ENCODE peak calls at places on chromosomes 7 and 10, in nine cellular contexts. One of them, this sample, is unnamed.
A peak's percentile ranks its signal among the peaks of the same experiment; 100 is the strongest.

GRCh38 chr10:127196227-127196954 is at the start of gene INSYN2A:
- DNase-seq in heart left ventricle: no peak
- DNase-seq in tibial nerve: no peak
- DNase-seq in neural progenitor cell: peak; percentile 85
- DNase-seq in DND-41: no peak
- DNase-seq in K562: no peak
- DNase-seq in body of pancreas: no peak
- DNase-seq in foreskin keratinocyte: no peak
- DNase-seq in Panc1: no peak
- DNase-seq in this sample: no peak

GRCh38 chr10:65952086-65952485 is 973.8 kb upstream of the LRRTM3 start:
- DNase-seq in neural progenitor cell: no peak
- DNase-seq in DND-41: no peak
- DNase-seq in heart left ventricle: no peak
- DNase-seq in K562: no peak
- DNase-seq in body of pancreas: no peak
- DNase-seq in Panc1: no peak
- DNase-seq in tibial nerve: no peak
- DNase-seq in foreskin keratinocyte: no peak
- DNase-seq in this sample: no peak

GRCh38 chr7:99860281-99861127 is 16.3 kb downstream of the OR2AE1 start:
- DNase-seq in tibial nerve: peak; percentile 19
- DNase-seq in K562: no peak
- DNase-seq in foreskin keratinocyte: peak; percentile 77
- DNase-seq in Panc1: no peak
- DNase-seq in neural progenitor cell: no peak
- DNase-seq in DND-41: no peak
- DNase-seq in heart left ventricle: no peak
- DNase-seq in body of pancreas: peak; percentile 46
- DNase-seq in this sample: peak; percentile 62

GRCh38 chr10:77643795-77644468 is 6.3 kb upstream of the KCNMA1 start:
- DNase-seq in foreskin keratinocyte: no peak
- DNase-seq in K562: peak; percentile 56
- DNase-seq in neural progenitor cell: peak; percentile 78
- DNase-seq in body of pancreas: peak; percentile 35
- DNase-seq in heart left ventricle: no peak
- DNase-seq in Panc1: no peak
- DNase-seq in DND-41: peak; percentile 39
- DNase-seq in tibial nerve: no peak
- DNase-seq in this sample: no peak

GRCh38 chr10:100053686-100054460 is 27.8 kb downstream of the CPN1 start:
- DNase-seq in body of pancreas: no peak
- DNase-seq in foreskin keratinocyte: no peak
- DNase-seq in neural progenitor cell: no peak
- DNase-seq in tibial nerve: no peak
- DNase-seq in DND-41: no peak
- DNase-seq in heart left ventricle: no peak
- DNase-seq in K562: no peak
- DNase-seq in Panc1: no peak
- DNase-seq in this sample: no peak

GRCh38 chr7:69817835-69818646 is 219.8 kb downstream of the AUTS2 start:
- DNase-seq in Panc1: no peak
- DNase-seq in tibial nerve: no peak
- DNase-seq in heart left ventricle: no peak
- DNase-seq in K562: no peak
- DNase-seq in neural progenitor cell: no peak
- DNase-seq in DND-41: no peak
- DNase-seq in foreskin keratinocyte: no peak
- DNase-seq in body of pancreas: no peak
- DNase-seq in this sample: no peak

GRCh38 chr10:97169911-97170693 is 15.7 kb downstream of the SLIT1 start:
- DNase-seq in body of pancreas: peak; percentile 71
- DNase-seq in K562: no peak
- DNase-seq in neural progenitor cell: no peak
- DNase-seq in heart left ventricle: peak; percentile 77
- DNase-seq in Panc1: no peak
- DNase-seq in foreskin keratinocyte: no peak
- DNase-seq in DND-41: no peak
- DNase-seq in tibial nerve: no peak
- DNase-seq in this sample: no peak

GRCh38 chr7:117014673-117015133 is 61.4 kb downstream of the ST7 start:
- DNase-seq in foreskin keratinocyte: no peak
- DNase-seq in neural progenitor cell: peak; percentile 11
- DNase-seq in DND-41: no peak
- DNase-seq in Panc1: no peak
- DNase-seq in tibial nerve: peak; percentile 26
- DNase-seq in K562: peak; percentile 79
- DNase-seq in body of pancreas: peak; percentile 38
- DNase-seq in heart left ventricle: peak; percentile 74
- DNase-seq in this sample: peak; percentile 72

GRCh38 chr10:118840071-118840775 is 85.5 kb upstream of the CACUL1 start:
- DNase-seq in DND-41: no peak
- DNase-seq in heart left ventricle: no peak
- DNase-seq in neural progenitor cell: no peak
- DNase-seq in body of pancreas: no peak
- DNase-seq in foreskin keratinocyte: peak; percentile 88
- DNase-seq in Panc1: no peak
- DNase-seq in tibial nerve: no peak
- DNase-seq in K562: peak; percentile 14
- DNase-seq in this sample: no peak

GRCh38 chr10:78316451-78316931 is 282.8 kb downstream of the RPS24 start:
- DNase-seq in tibial nerve: no peak
- DNase-seq in DND-41: no peak
- DNase-seq in neural progenitor cell: no peak
- DNase-seq in body of pancreas: no peak
- DNase-seq in Panc1: no peak
- DNase-seq in K562: no peak
- DNase-seq in foreskin keratinocyte: no peak
- DNase-seq in heart left ventricle: no peak
- DNase-seq in this sample: peak; percentile 58

GRCh38 chr7:65967361-65968155 is 14.5 kb downstream of the GUSB start:
- DNase-seq in tibial nerve: no peak
- DNase-seq in DND-41: no peak
- DNase-seq in foreskin keratinocyte: no peak
- DNase-seq in Panc1: no peak
- DNase-seq in neural progenitor cell: no peak
- DNase-seq in body of pancreas: no peak
- DNase-seq in heart left ventricle: no peak
- DNase-seq in K562: no peak
- DNase-seq in this sample: no peak

GRCh38 chr10:132848951-132849545 is 63.1 kb upstream of the NKX6-2 start:
- DNase-seq in DND-41: no peak
- DNase-seq in K562: no peak
- DNase-seq in Panc1: no peak
- DNase-seq in heart left ventricle: no peak
- DNase-seq in tibial nerve: peak; percentile 9
- DNase-seq in neural progenitor cell: no peak
- DNase-seq in body of pancreas: no peak
- DNase-seq in foreskin keratinocyte: no peak
- DNase-seq in this sample: no peak

GRCh38 chr10:49668684-49669083 is 10.8 kb upstream of the C10orf53 start:
- DNase-seq in Panc1: no peak
- DNase-seq in neural progenitor cell: no peak
- DNase-seq in DND-41: peak; percentile 44
- DNase-seq in K562: no peak
- DNase-seq in foreskin keratinocyte: no peak
- DNase-seq in tibial nerve: no peak
- DNase-seq in body of pancreas: no peak
- DNase-seq in heart left ventricle: no peak
- DNase-seq in this sample: no peak

GRCh38 chr7:136055266-136055665 is 78.1 kb upstream of the MTPN start:
- DNase-seq in heart left ventricle: no peak
- DNase-seq in body of pancreas: no peak
- DNase-seq in Panc1: no peak
- DNase-seq in neural progenitor cell: no peak
- DNase-seq in K562: no peak
- DNase-seq in tibial nerve: no peak
- DNase-seq in DND-41: no peak
- DNase-seq in foreskin keratinocyte: no peak
- DNase-seq in this sample: no peak

GRCh38 chr7:137895301-137896201 is 48.8 kb upstream of the DGKI start:
- DNase-seq in Panc1: no peak
- DNase-seq in DND-41: no peak
- DNase-seq in K562: no peak
- DNase-seq in foreskin keratinocyte: no peak
- DNase-seq in body of pancreas: no peak
- DNase-seq in tibial nerve: no peak
- DNase-seq in heart left ventricle: no peak
- DNase-seq in neural progenitor cell: no peak
- DNase-seq in this sample: no peak

GRCh38 chr10:95327367-95327766 is 36.6 kb upstream of the PDLIM1 start:
- DNase-seq in K562: no peak
- DNase-seq in neural progenitor cell: peak; percentile 14
- DNase-seq in foreskin keratinocyte: no peak
- DNase-seq in Panc1: no peak
- DNase-seq in heart left ventricle: peak; percentile 69
- DNase-seq in tibial nerve: no peak
- DNase-seq in DND-41: no peak
- DNase-seq in body of pancreas: peak; percentile 72
- DNase-seq in this sample: no peak

GRCh38 chr10:61841338-61841875 is 60.1 kb upstream of the ARID5B start:
- DNase-seq in foreskin keratinocyte: no peak
- DNase-seq in K562: no peak
- DNase-seq in Panc1: no peak
- DNase-seq in neural progenitor cell: no peak
- DNase-seq in heart left ventricle: no peak
- DNase-seq in tibial nerve: no peak
- DNase-seq in DND-41: no peak
- DNase-seq in body of pancreas: peak; percentile 15
- DNase-seq in this sample: no peak

GRCh38 chr7:35831208-35831607 is 30.4 kb downstream of the SEPTIN7 start:
- DNase-seq in body of pancreas: no peak
- DNase-seq in K562: no peak
- DNase-seq in Panc1: no peak
- DNase-seq in DND-41: no peak
- DNase-seq in foreskin keratinocyte: no peak
- DNase-seq in tibial nerve: no peak
- DNase-seq in neural progenitor cell: peak; percentile 9
- DNase-seq in heart left ventricle: no peak
- DNase-seq in this sample: no peak

GRCh38 chr7:91398341-91398740 is 134.1 kb downstream of the FZD1 start:
- DNase-seq in K562: no peak
- DNase-seq in neural progenitor cell: no peak
- DNase-seq in heart left ventricle: no peak
- DNase-seq in tibial nerve: no peak
- DNase-seq in body of pancreas: no peak
- DNase-seq in Panc1: no peak
- DNase-seq in foreskin keratinocyte: no peak
- DNase-seq in DND-41: no peak
- DNase-seq in this sample: no peak

GRCh38 chr7:94053532-94053931 is 49.4 kb upstream of the BET1 start:
- DNase-seq in heart left ventricle: no peak
- DNase-seq in body of pancreas: no peak
- DNase-seq in Panc1: no peak
- DNase-seq in K562: no peak
- DNase-seq in DND-41: no peak
- DNase-seq in neural progenitor cell: no peak
- DNase-seq in foreskin keratinocyte: no peak
- DNase-seq in tibial nerve: no peak
- DNase-seq in this sample: no peak

DNA sequence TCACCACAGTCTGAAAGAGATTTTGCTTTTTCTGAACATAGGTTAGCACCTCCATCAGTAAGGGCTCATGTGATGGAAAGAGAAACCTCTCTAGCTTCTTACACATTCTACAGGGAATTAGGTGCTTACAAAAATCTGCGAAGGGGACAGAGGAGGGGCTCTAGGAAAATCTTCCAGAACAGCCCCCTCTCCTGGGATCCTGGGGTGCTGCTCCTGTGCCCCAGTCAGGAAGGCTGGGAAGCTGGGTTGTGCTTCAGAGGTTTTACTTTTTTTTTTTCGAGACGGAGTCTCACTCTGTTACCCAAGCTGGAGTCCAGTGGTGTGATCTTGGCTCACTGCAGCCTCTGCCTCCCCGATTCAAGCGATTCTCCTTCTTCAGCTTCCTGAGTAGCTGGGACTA is 7.5 kb upstream of the FAM171A1 start:
- DNase-seq in Panc1: no peak
- DNase-seq in heart left ventricle: no peak
- DNase-seq in tibial nerve: no peak
- DNase-seq in body of pancreas: no peak
- DNase-seq in neural progenitor cell: peak; percentile 51
- DNase-seq in DND-41: no peak
- DNase-seq in foreskin keratinocyte: no peak
- DNase-seq in K562: no peak
- DNase-seq in this sample: no peak
- TF ChIP-seq CTCF in Panc1: no peak
- TF ChIP-seq CTCF in heart left ventricle: no peak
- TF ChIP-seq CTCF in tibial nerve: no peak
- TF ChIP-seq CTCF in body of pancreas: no peak
- TF ChIP-seq CTCF in neural progenitor cell: peak; percentile 37
- TF ChIP-seq CTCF in DND-41: no peak
- TF ChIP-seq CTCF in foreskin keratinocyte: no peak
- TF ChIP-seq CTCF in K562: no peak
- TF ChIP-seq CTCF in this sample: no peak

GRCh38 chr7:129494041-129494440 is 8.3 kb upstream of the SMKR1 start:
- DNase-seq in neural progenitor cell: no peak
- DNase-seq in K562: no peak
- DNase-seq in tibial nerve: no peak
- DNase-seq in DND-41: no peak
- DNase-seq in foreskin keratinocyte: peak; percentile 82
- DNase-seq in Panc1: peak; percentile 53
- DNase-seq in body of pancreas: no peak
- DNase-seq in heart left ventricle: no peak
- DNase-seq in this sample: no peak
- H3K4me1 ChIP-seq in neural progenitor cell: no peaks in the 10 kb centered on the region
- H3K4me1 ChIP-seq in K562: no peaks in the 10 kb centered on the region
- H3K4me1 ChIP-seq in tibial nerve: no peaks in the 10 kb centered on the region
- H3K4me1 ChIP-seq in DND-41: no peaks in the 10 kb centered on the region
- H3K4me1 ChIP-seq in foreskin keratinocyte: no peaks in the 10 kb centered on the region
- H3K4me1 ChIP-seq in Panc1: no peaks in the 10 kb centered on the region
- H3K4me1 ChIP-seq in body of pancreas: no peaks in the 10 kb centered on the region
- H3K4me1 ChIP-seq in heart left ventricle: no peaks in the 10 kb centered on the region
- H3K4me1 ChIP-seq in this sample: no peaks in the 10 kb centered on the region

DNA sequence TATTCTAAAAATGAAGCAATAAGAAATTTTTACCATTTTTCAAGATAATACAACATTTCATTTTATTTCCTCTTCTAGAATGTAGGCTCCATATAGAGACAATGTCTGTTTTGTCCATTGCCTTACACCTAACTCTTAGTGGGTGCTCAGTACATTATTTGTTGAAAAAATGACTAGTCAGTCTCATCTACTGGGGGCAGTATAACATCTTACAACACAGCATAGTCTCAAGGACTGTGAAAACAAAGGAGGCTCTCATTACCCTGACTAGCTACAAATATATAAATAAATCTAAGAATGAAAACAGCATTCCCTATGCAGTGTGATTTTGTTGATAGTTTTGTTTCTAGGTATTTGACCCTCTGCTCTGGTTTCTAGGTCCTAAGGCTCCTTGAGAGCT is 11.6 kb downstream of the CRPPA start:
- DNase-seq in tibial nerve: no peak
- DNase-seq in DND-41: no peak
- DNase-seq in K562: no peak
- DNase-seq in body of pancreas: no peak
- DNase-seq in Panc1: no peak
- DNase-seq in foreskin keratinocyte: no peak
- DNase-seq in heart left ventricle: no peak
- DNase-seq in neural progenitor cell: no peak
- DNase-seq in this sample: no peak
- TF ChIP-seq CTCF in tibial nerve: no peak
- TF ChIP-seq CTCF in DND-41: no peak
- TF ChIP-seq CTCF in K562: peak; percentile 24
- TF ChIP-seq CTCF in body of pancreas: no peak
- TF ChIP-seq CTCF in Panc1: peak; percentile 19
- TF ChIP-seq CTCF in foreskin keratinocyte: peak; percentile 32
- TF ChIP-seq CTCF in heart left ventricle: peak; percentile 7
- TF ChIP-seq CTCF in neural progenitor cell: peak; percentile 9
- TF ChIP-seq CTCF in this sample: no peak

GRCh38 chr7:139741813-139742344 is 35.9 kb downstream of the HIPK2 start:
- DNase-seq in heart left ventricle: no peak
- DNase-seq in K562: no peak
- DNase-seq in DND-41: no peak
- DNase-seq in body of pancreas: no peak
- DNase-seq in Panc1: no peak
- DNase-seq in tibial nerve: no peak
- DNase-seq in foreskin keratinocyte: no peak
- DNase-seq in neural progenitor cell: no peak
- DNase-seq in this sample: no peak
- H3K4me1 ChIP-seq in heart left ventricle: peaks cover 94% of the 10 kb centered on the region
- H3K4me1 ChIP-seq in K562: no peaks in the 10 kb centered on the region
- H3K4me1 ChIP-seq in DND-41: no peaks in the 10 kb centered on the region
- H3K4me1 ChIP-seq in body of pancreas: peaks cover 59% of the 10 kb centered on the region
- H3K4me1 ChIP-seq in Panc1: peaks cover 53% of the 10 kb centered on the region
- H3K4me1 ChIP-seq in tibial nerve: peaks cover 78% of the 10 kb centered on the region
- H3K4me1 ChIP-seq in foreskin keratinocyte: peaks cover 20% of the 10 kb centered on the region
- H3K4me1 ChIP-seq in neural progenitor cell: peaks cover 33% of the 10 kb centered on the region
- H3K4me1 ChIP-seq in this sample: peaks cover 99% of the 10 kb centered on the region